ENCODE peak calls at places on chromosomes 13 and 19, in seven cellular contexts. One of them, this sample, is unnamed.

GRCh38 chr13:43720780-43721397 is 65.9 kb downstream of the ENOX1 start:
- DNase-seq in nucleus accumbens: no peak
- DNase-seq in SW480: no peak
- DNase-seq in stimulated activated CD4-positive, alpha-beta T cell treated with anti-CD3 and anti-CD28 coated beads, Interleukin-1b, Interleukin-23, amount 100 ng/mL, for 1 hour: no peak
- DNase-seq in natural killer cell treated with Interleukin-12 subunit alpha and Interleukin-12 subunit beta and Interleukin-15 and Interleukin-18, amount 100 ng/mL, for 72 hours: no peak
- DNase-seq in LoVo: no peak
- DNase-seq in RWPE1: no peak
- DNase-seq in this sample: no peak

GRCh38 chr19:6521718-6522646 is 8.8 kb upstream of the TNFSF9 start:
- DNase-seq in SW480: no peak
- DNase-seq in LoVo: no peak
- DNase-seq in stimulated activated CD4-positive, alpha-beta T cell treated with anti-CD3 and anti-CD28 coated beads, Interleukin-1b, Interleukin-23, amount 100 ng/mL, for 1 hour: no peak
- DNase-seq in RWPE1: no peak
- DNase-seq in natural killer cell treated with Interleukin-12 subunit alpha and Interleukin-12 subunit beta and Interleukin-15 and Interleukin-18, amount 100 ng/mL, for 72 hours: peak
- DNase-seq in nucleus accumbens: no peak
- DNase-seq in this sample: no peak

GRCh38 chr13:108026671-108027410 is 188.5 kb downstream of the LIG4 start:
- DNase-seq in stimulated activated CD4-positive, alpha-beta T cell treated with anti-CD3 and anti-CD28 coated beads, Interleukin-1b, Interleukin-23, amount 100 ng/mL, for 1 hour: no peak
- DNase-seq in nucleus accumbens: no peak
- DNase-seq in natural killer cell treated with Interleukin-12 subunit alpha and Interleukin-12 subunit beta and Interleukin-15 and Interleukin-18, amount 100 ng/mL, for 72 hours: no peak
- DNase-seq in RWPE1: no peak
- DNase-seq in SW480: no peak
- DNase-seq in LoVo: no peak
- DNase-seq in this sample: no peak

GRCh38 chr13:65656740-65657329 is 1573.3 kb downstream of the PCDH9 start:
- DNase-seq in natural killer cell treated with Interleukin-12 subunit alpha and Interleukin-12 subunit beta and Interleukin-15 and Interleukin-18, amount 100 ng/mL, for 72 hours: no peak
- DNase-seq in nucleus accumbens: no peak
- DNase-seq in RWPE1: peak
- DNase-seq in SW480: peak
- DNase-seq in stimulated activated CD4-positive, alpha-beta T cell treated with anti-CD3 and anti-CD28 coated beads, Interleukin-1b, Interleukin-23, amount 100 ng/mL, for 1 hour: no peak
- DNase-seq in LoVo: no peak
- DNase-seq in this sample: no peak

GRCh38 chr19:34676697-34677385 is at the start of gene SCGB2B2:
- DNase-seq in natural killer cell treated with Interleukin-12 subunit alpha and Interleukin-12 subunit beta and Interleukin-15 and Interleukin-18, amount 100 ng/mL, for 72 hours: no peak
- DNase-seq in nucleus accumbens: peak
- DNase-seq in LoVo: peak
- DNase-seq in SW480: peak
- DNase-seq in stimulated activated CD4-positive, alpha-beta T cell treated with anti-CD3 and anti-CD28 coated beads, Interleukin-1b, Interleukin-23, amount 100 ng/mL, for 1 hour: peak
- DNase-seq in RWPE1: peak
- DNase-seq in this sample: peak

GRCh38 chr13:46149272-46150133 is 32.5 kb downstream of the LCP1 start:
- DNase-seq in SW480: no peak
- DNase-seq in stimulated activated CD4-positive, alpha-beta T cell treated with anti-CD3 and anti-CD28 coated beads, Interleukin-1b, Interleukin-23, amount 100 ng/mL, for 1 hour: no peak
- DNase-seq in nucleus accumbens: no peak
- DNase-seq in LoVo: no peak
- DNase-seq in natural killer cell treated with Interleukin-12 subunit alpha and Interleukin-12 subunit beta and Interleukin-15 and Interleukin-18, amount 100 ng/mL, for 72 hours: no peak
- DNase-seq in RWPE1: no peak
- DNase-seq in this sample: no peak

GRCh38 chr13:50537029-50537428 is 306.5 kb downstream of the DLEU7 start:
- DNase-seq in natural killer cell treated with Interleukin-12 subunit alpha and Interleukin-12 subunit beta and Interleukin-15 and Interleukin-18, amount 100 ng/mL, for 72 hours: no peak
- DNase-seq in nucleus accumbens: no peak
- DNase-seq in SW480: no peak
- DNase-seq in LoVo: no peak
- DNase-seq in RWPE1: no peak
- DNase-seq in stimulated activated CD4-positive, alpha-beta T cell treated with anti-CD3 and anti-CD28 coated beads, Interleukin-1b, Interleukin-23, amount 100 ng/mL, for 1 hour: no peak
- DNase-seq in this sample: no peak

GRCh38 chr19:38082256-38083118 is 141.5 kb downstream of the DPF1 start:
- DNase-seq in stimulated activated CD4-positive, alpha-beta T cell treated with anti-CD3 and anti-CD28 coated beads, Interleukin-1b, Interleukin-23, amount 100 ng/mL, for 1 hour: no peak
- DNase-seq in RWPE1: no peak
- DNase-seq in natural killer cell treated with Interleukin-12 subunit alpha and Interleukin-12 subunit beta and Interleukin-15 and Interleukin-18, amount 100 ng/mL, for 72 hours: no peak
- DNase-seq in nucleus accumbens: no peak
- DNase-seq in SW480: no peak
- DNase-seq in LoVo: no peak
- DNase-seq in this sample: no peak

GRCh38 chr19:51820821-51821446 is 26.0 kb downstream of the FPR3 start:
- DNase-seq in SW480: no peak
- DNase-seq in RWPE1: no peak
- DNase-seq in stimulated activated CD4-positive, alpha-beta T cell treated with anti-CD3 and anti-CD28 coated beads, Interleukin-1b, Interleukin-23, amount 100 ng/mL, for 1 hour: no peak
- DNase-seq in nucleus accumbens: no peak
- DNase-seq in natural killer cell treated with Interleukin-12 subunit alpha and Interleukin-12 subunit beta and Interleukin-15 and Interleukin-18, amount 100 ng/mL, for 72 hours: no peak
- DNase-seq in LoVo: no peak
- DNase-seq in this sample: no peak

GRCh38 chr13:25971499-25972145 is 80.2 kb downstream of the SHISA2 start:
- DNase-seq in natural killer cell treated with Interleukin-12 subunit alpha and Interleukin-12 subunit beta and Interleukin-15 and Interleukin-18, amount 100 ng/mL, for 72 hours: no peak
- DNase-seq in RWPE1: no peak
- DNase-seq in stimulated activated CD4-positive, alpha-beta T cell treated with anti-CD3 and anti-CD28 coated beads, Interleukin-1b, Interleukin-23, amount 100 ng/mL, for 1 hour: no peak
- DNase-seq in nucleus accumbens: no peak
- DNase-seq in LoVo: no peak
- DNase-seq in SW480: no peak
- DNase-seq in this sample: no peak

GRCh38 chr19:29612801-29613595 is 6.9 kb downstream of the POP4 start:
- DNase-seq in SW480: no peak
- DNase-seq in stimulated activated CD4-positive, alpha-beta T cell treated with anti-CD3 and anti-CD28 coated beads, Interleukin-1b, Interleukin-23, amount 100 ng/mL, for 1 hour: no peak
- DNase-seq in LoVo: no peak
- DNase-seq in RWPE1: no peak
- DNase-seq in natural killer cell treated with Interleukin-12 subunit alpha and Interleukin-12 subunit beta and Interleukin-15 and Interleukin-18, amount 100 ng/mL, for 72 hours: no peak
- DNase-seq in nucleus accumbens: no peak
- DNase-seq in this sample: no peak

GRCh38 chr19:17735410-17735809 is 15.9 kb upstream of the FCHO1 start:
- DNase-seq in LoVo: no peak
- DNase-seq in natural killer cell treated with Interleukin-12 subunit alpha and Interleukin-12 subunit beta and Interleukin-15 and Interleukin-18, amount 100 ng/mL, for 72 hours: no peak
- DNase-seq in SW480: no peak
- DNase-seq in nucleus accumbens: no peak
- DNase-seq in stimulated activated CD4-positive, alpha-beta T cell treated with anti-CD3 and anti-CD28 coated beads, Interleukin-1b, Interleukin-23, amount 100 ng/mL, for 1 hour: no peak
- DNase-seq in RWPE1: no peak
- DNase-seq in this sample: no peak

GRCh38 chr19:45115809-45116615 is 23.0 kb downstream of the PPP1R37 start:
- DNase-seq in natural killer cell treated with Interleukin-12 subunit alpha and Interleukin-12 subunit beta and Interleukin-15 and Interleukin-18, amount 100 ng/mL, for 72 hours: no peak
- DNase-seq in LoVo: no peak
- DNase-seq in stimulated activated CD4-positive, alpha-beta T cell treated with anti-CD3 and anti-CD28 coated beads, Interleukin-1b, Interleukin-23, amount 100 ng/mL, for 1 hour: no peak
- DNase-seq in SW480: no peak
- DNase-seq in nucleus accumbens: no peak
- DNase-seq in RWPE1: no peak
- DNase-seq in this sample: no peak

GRCh38 chr19:56106993-56107392 is 14.1 kb downstream of the ZNF787 start:
- DNase-seq in nucleus accumbens: no peak
- DNase-seq in natural killer cell treated with Interleukin-12 subunit alpha and Interleukin-12 subunit beta and Interleukin-15 and Interleukin-18, amount 100 ng/mL, for 72 hours: peak
- DNase-seq in SW480: no peak
- DNase-seq in RWPE1: no peak
- DNase-seq in stimulated activated CD4-positive, alpha-beta T cell treated with anti-CD3 and anti-CD28 coated beads, Interleukin-1b, Interleukin-23, amount 100 ng/mL, for 1 hour: no peak
- DNase-seq in LoVo: no peak
- DNase-seq in this sample: no peak

This sample was measured in occipital lobe.